ENCODE peak calls at places on chromosome 11, in ten cellular contexts. R is fibroblast of pulmonary artery; C is CD4-positive, CD25-positive, alpha-beta regulatory T cell; E is thoracic aorta; J is NCI-H2081 treated with DMSO at 0.1 percent for 48 hours; W is NCI-H1092; G is GM12865; M is activated T-helper 1 cell treated with Interleukin-2 at 50 U/mL for 16 hours; F is left ventricle myocardium inferior; T is T1000. N is an unnamed sample.

GRCh38 chr11:129613076-129613475 is 202.6 kb upstream of the TMEM45B start:
- DNase-seq in F (no peak), R (peak), G (no peak), T (no peak), E (no peak), C (no peak), W (no peak), M (no peak), J (no peak), N (no peak)

GRCh38 chr11:64878223-64878493 is 263 bp downstream of the EHD1 start:
- DNase-seq in E (no peak), M (no peak), F (no peak), W (no peak), T (no peak), G (no peak), J (no peak), R (no peak), C (no peak), N (no peak)

GRCh38 chr11:23574149-23574548 is 713.9 kb upstream of the CCDC179 start:
- DNase-seq in W (no peak), R (no peak), T (no peak), G (no peak), J (no peak), F (no peak), E (no peak), M (no peak), C (no peak), N (no peak)

GRCh38 chr11:61140416-61140815 is 20.8 kb downstream of the VPS37C start:
- DNase-seq in W (no peak), M (no peak), J (no peak), T (no peak), G (no peak), E (no peak), F (no peak), R (no peak), C (no peak), N (no peak)

GRCh38 chr11:30889116-30889765 is 303.1 kb upstream of the MPPED2 start:
- DNase-seq in J (no peak), W (no peak), E (no peak), F (no peak), R (peak), M (no peak), C (no peak), T (no peak), G (no peak), N (no peak)

GRCh38 chr11:120956710-120957500 is 67.0 kb upstream of the TBCEL start:
- DNase-seq in C (no peak), T (no peak), G (peak), M (no peak), E (no peak), W (no peak), F (no peak), J (no peak), R (no peak), N (no peak)

GRCh38 chr11:1469911-1470680 is 16.5 kb downstream of the MOB2 start:
- DNase-seq in J (no peak), G (no peak), F (no peak), R (no peak), M (no peak), E (no peak), C (no peak), W (no peak), T (no peak), N (no peak)

GRCh38 chr11:6474423-6474792 is 667 bp upstream of the TRIM3 start:
- DNase-seq in C (no peak), E (no peak), W (no peak), G (no peak), T (no peak), F (no peak), R (no peak), M (no peak), J (no peak), N (no peak)

GRCh38 chr11:123284454-123284853 is 89.4 kb upstream of the CLMP start:
- DNase-seq in E (no peak), J (no peak), F (no peak), W (no peak), M (no peak), G (no peak), R (no peak), T (no peak), C (no peak), N (no peak)

GRCh38 chr11:3859373-3859881 is 4.0 kb downstream of the STIM1 start:
- DNase-seq in T (no peak), C (no peak), R (no peak), E (no peak), G (peak), M (no peak), F (peak), W (no peak), J (no peak), N (no peak)

GRCh38 chr11:14001597-14001996 is 39.1 kb downstream of the SPON1 start:
- DNase-seq in G (no peak), W (no peak), M (no peak), C (no peak), E (no peak), T (no peak), F (no peak), J (no peak), R (no peak), N (no peak)

GRCh38 chr11:85845052-85845631 is 10.0 kb upstream of the CCDC83 start:
- DNase-seq in R (peak), W (no peak), G (no peak), E (no peak), T (no peak), C (no peak), M (no peak), F (no peak), J (no peak), N (peak)

GRCh38 chr11:114027941-114028340 is 31.6 kb upstream of the ZBTB16 start:
- DNase-seq in T (no peak), E (no peak), R (peak), C (no peak), M (no peak), J (no peak), W (no peak), F (no peak), G (no peak), N (no peak)

GRCh38 chr11:85945788-85946187 is 90.6 kb downstream of the CCDC83 start:
- DNase-seq in E (no peak), F (no peak), M (no peak), R (no peak), C (no peak), T (no peak), W (no peak), J (no peak), G (peak), N (no peak)

GRCh38 chr11:11324090-11324489 is 29.0 kb downstream of the CSNK2A3 start:
- DNase-seq in C (no peak), E (no peak), F (no peak), T (no peak), R (no peak), J (no peak), M (no peak), W (no peak), G (no peak), N (no peak)

GRCh38 chr11:36376888-36377758 is 81.0 kb downstream of the PRR5L start:
- DNase-seq in F (peak), R (peak), E (no peak), W (no peak), J (no peak), T (peak), G (no peak), M (peak), C (no peak), N (peak)

GRCh38 chr11:108177570-108177969 is 44.9 kb downstream of the NPAT start:
- DNase-seq in T (no peak), E (no peak), G (no peak), R (no peak), C (no peak), J (no peak), M (no peak), W (no peak), F (no peak), N (no peak)

GRCh38 chr11:133694701-133695100 is 150.6 kb downstream of the SPATA19 start:
- DNase-seq in C (no peak), E (no peak), F (no peak), W (no peak), G (no peak), T (no peak), M (no peak), J (no peak), R (no peak), N (no peak)

GRCh38 chr11:87892291-87892690 is 283.0 kb downstream of the RAB38 start:
- DNase-seq in M (no peak), W (no peak), C (no peak), E (no peak), R (no peak), T (no peak), F (no peak), G (no peak), J (no peak), N (no peak)

GRCh38 chr11:61838921-61839320 is 10.8 kb downstream of the FADS2 start:
- DNase-seq in M (no peak), J (no peak), F (no peak), C (no peak), W (no peak), G (no peak), R (no peak), T (no peak), E (no peak), N (no peak)

GRCh38 chr11:88575876-88576275 is 238.3 kb upstream of the CTSC start:
- DNase-seq in M (no peak), W (no peak), F (no peak), T (no peak), C (no peak), G (no peak), R (no peak), E (no peak), J (no peak), N (no peak)

GRCh38 chr11:134350381-134350780 is 18.6 kb downstream of the GLB1L2 start:
- DNase-seq in M (no peak), E (no peak), W (no peak), J (no peak), G (peak), R (no peak), C (no peak), T (no peak), F (no peak), N (no peak)

GRCh38 chr11:71545405-71545966 is 2.7 kb upstream of the KRTAP5-9 start:
- DNase-seq in C (no peak), R (no peak), M (no peak), T (no peak), E (no peak), J (no peak), F (no peak), G (no peak), W (no peak), N (no peak)

GRCh38 chr11:104410336-104410735 is 246.4 kb upstream of the PDGFD start:
- DNase-seq in M (no peak), T (no peak), J (no peak), C (no peak), F (no peak), G (no peak), R (no peak), E (no peak), W (no peak), N (no peak)

GRCh38 chr11:8732748-8733241 is 50.2 kb downstream of the RPL27A start:
- DNase-seq in G (no peak), R (peak), E (peak), J (no peak), M (no peak), T (peak), W (no peak), F (peak), C (no peak), N (peak)

GRCh38 chr11:13984616-13985474 is 22.3 kb downstream of the SPON1 start:
- DNase-seq in M (no peak), R (peak), G (no peak), T (no peak), J (no peak), W (no peak), C (no peak), F (no peak), E (no peak), N (peak)

GRCh38 chr11:8709002-8709672 is 26.5 kb downstream of the RPL27A start:
- DNase-seq in E (peak), G (no peak), C (no peak), W (no peak), T (peak), R (peak), M (no peak), J (no peak), F (peak), N (peak)

GRCh38 chr11:113817626-113818025 is 38.0 kb downstream of the CLDN25 start:
- DNase-seq in F (no peak), T (no peak), G (no peak), W (no peak), M (no peak), R (no peak), E (no peak), J (no peak), C (no peak), N (no peak)

GRCh38 chr11:5622802-5623201 is 2.0 kb upstream of the TRIM34 start:
- DNase-seq in M (no peak), J (no peak), W (no peak), F (no peak), E (no peak), C (no peak), R (no peak), G (no peak), T (no peak), N (no peak)

GRCh38 chr11:1873048-1873812 is 18.5 kb downstream of the PRR33 start:
- DNase-seq in G (no peak), J (no peak), R (peak), C (no peak), M (no peak), T (no peak), E (no peak), W (no peak), F (peak), N (no peak)

GRCh38 chr11:122319842-122320555 is 204.0 kb upstream of the BLID start:
- DNase-seq in M (no peak), W (no peak), C (no peak), T (no peak), J (no peak), F (no peak), E (no peak), G (no peak), R (no peak), N (no peak)

GRCh38 chr11:46159694-46160093 is 38.4 kb upstream of the PHF21A start:
- DNase-seq in G (no peak), C (no peak), M (no peak), J (no peak), T (no peak), W (no peak), F (no peak), R (no peak), E (no peak), N (no peak)

GRCh38 chr11:28347351-28347750 is 239.2 kb downstream of the METTL15 start:
- DNase-seq in W (no peak), J (no peak), M (no peak), F (no peak), C (no peak), G (no peak), T (no peak), E (no peak), R (no peak), N (peak)

GRCh38 chr11:99687320-99687719 is 666.6 kb downstream of the CNTN5 start:
- DNase-seq in E (no peak), C (no peak), J (no peak), M (no peak), R (peak), T (no peak), G (no peak), W (no peak), F (no peak), N (peak)

N was measured in EL.